ENCODE peak calls at places on chromosomes 3 and 15, in four cellular contexts. One of them, this sample, is unnamed.

GRCh38 chr3:160180581-160181216 is 44.5 kb upstream of the C3orf80 start:
- DNase-seq in A549: no peak
- DNase-seq in GM06990: no peak
- DNase-seq in sigmoid colon: peak; percentile 81
- DNase-seq in this sample: no peak

GRCh38 chr3:187130346-187131066 is 8.8 kb downstream of the RPL39L start:
- DNase-seq in A549: no peak
- DNase-seq in sigmoid colon: no peak
- DNase-seq in GM06990: peak; percentile 52
- DNase-seq in this sample: peak; percentile 29

GRCh38 chr3:86087160-86087871 is 903.6 kb downstream of the VGLL3 start:
- DNase-seq in sigmoid colon: no peak
- DNase-seq in A549: no peak
- DNase-seq in GM06990: no peak
- DNase-seq in this sample: no peak

GRCh38 chr3:101695779-101696372 is 9.4 kb upstream of the RPL24 start:
- DNase-seq in GM06990: no peak
- DNase-seq in sigmoid colon: no peak
- DNase-seq in A549: no peak
- DNase-seq in this sample: peak; percentile 52

GRCh38 chr3:102715030-102715697 is 280.3 kb downstream of the ZPLD1 start:
- DNase-seq in sigmoid colon: no peak
- DNase-seq in A549: peak; percentile 2
- DNase-seq in GM06990: peak; percentile 26
- DNase-seq in this sample: peak; percentile 36

GRCh38 chr3:111797035-111797717 is 61.9 kb upstream of the PHLDB2 start:
- DNase-seq in GM06990: no peak
- DNase-seq in sigmoid colon: no peak
- DNase-seq in A549: no peak
- DNase-seq in this sample: no peak

GRCh38 chr3:158160958-158161357 is 51.1 kb downstream of the RSRC1 start:
- DNase-seq in A549: peak; percentile 8
- DNase-seq in GM06990: no peak
- DNase-seq in sigmoid colon: no peak
- DNase-seq in this sample: no peak

GRCh38 chr3:37745921-37746320 is 115.8 kb upstream of the CTDSPL start:
- DNase-seq in GM06990: no peak
- DNase-seq in sigmoid colon: no peak
- DNase-seq in A549: no peak
- DNase-seq in this sample: no peak

GRCh38 chr3:144272715-144273114 is 301.1 kb downstream of the DIPK2A start:
- DNase-seq in sigmoid colon: no peak
- DNase-seq in GM06990: no peak
- DNase-seq in A549: no peak
- DNase-seq in this sample: no peak

GRCh38 chr15:28103831-28104230 is 4.7 kb upstream of the OCA2 start:
- DNase-seq in GM06990: no peak
- DNase-seq in A549: no peak
- DNase-seq in sigmoid colon: peak; percentile 47
- DNase-seq in this sample: no peak

GRCh38 chr15:51318382-51319150 is 19.8 kb downstream of the CYP19A1 start:
- DNase-seq in sigmoid colon: no peak
- DNase-seq in A549: no peak
- DNase-seq in GM06990: no peak
- DNase-seq in this sample: no peak

GRCh38 chr15:62824111-62824737 is 218.3 kb upstream of the TPM1 start:
- DNase-seq in A549: no peak
- DNase-seq in sigmoid colon: no peak
- DNase-seq in GM06990: no peak
- DNase-seq in this sample: no peak

GRCh38 chr3:62169871-62170660 is 203.3 kb downstream of the FEZF2 start:
- DNase-seq in GM06990: no peak
- DNase-seq in sigmoid colon: no peak
- DNase-seq in A549: no peak
- DNase-seq in this sample: no peak

GRCh38 chr15:51677453-51677852 is 3.9 kb upstream of the SCG3 start:
- DNase-seq in sigmoid colon: no peak
- DNase-seq in GM06990: no peak
- DNase-seq in A549: no peak
- DNase-seq in this sample: no peak

GRCh38 chr3:186825294-186825821 is 17.2 kb upstream of the ADIPOQ start:
- DNase-seq in sigmoid colon: no peak
- DNase-seq in GM06990: no peak
- DNase-seq in A549: no peak
- DNase-seq in this sample: no peak

GRCh38 chr3:46974421-46975227 is 1.9 kb downstream of the CCDC12 start:
- DNase-seq in GM06990: no peak
- DNase-seq in sigmoid colon: no peak
- DNase-seq in A549: no peak
- DNase-seq in this sample: no peak

GRCh38 chr3:44065311-44065710 is 176.4 kb upstream of the TOPAZ1 start:
- DNase-seq in GM06990: no peak
- DNase-seq in sigmoid colon: no peak
- DNase-seq in A549: no peak
- DNase-seq in this sample: no peak

GRCh38 chr3:14431928-14432834 is 29.8 kb downstream of the SLC6A6 start:
- DNase-seq in sigmoid colon: peak; percentile 87
- DNase-seq in A549: peak; percentile 91
- DNase-seq in GM06990: peak; percentile 87
- DNase-seq in this sample: peak; percentile 91

GRCh38 chr3:14432996-14433572 is 30.7 kb downstream of the SLC6A6 start:
- DNase-seq in A549: no peak
- DNase-seq in GM06990: no peak
- DNase-seq in sigmoid colon: no peak
- DNase-seq in this sample: no peak

GRCh38 chr3:14430706-14431470 is 28.5 kb downstream of the SLC6A6 start:
- DNase-seq in sigmoid colon: no peak
- DNase-seq in GM06990: no peak
- DNase-seq in A549: no peak
- DNase-seq in this sample: no peak

GRCh38 chr3:14429689-14430452 is 27.5 kb downstream of the SLC6A6 start:
- DNase-seq in GM06990: no peak
- DNase-seq in sigmoid colon: no peak
- DNase-seq in A549: no peak
- DNase-seq in this sample: no peak

GRCh38 chr3:14431556-14431927 is 29.1 kb downstream of the SLC6A6 start:
- DNase-seq in A549: no peak
- DNase-seq in sigmoid colon: no peak
- DNase-seq in GM06990: no peak
- DNase-seq in this sample: peak; percentile 57
- TF ChIP-seq CTCF in A549: no peak
- TF ChIP-seq CTCF in sigmoid colon: no peak
- TF ChIP-seq CTCF in GM06990: peak; percentile 50
- TF ChIP-seq CTCF in this sample: peak; percentile 22

DNA sequence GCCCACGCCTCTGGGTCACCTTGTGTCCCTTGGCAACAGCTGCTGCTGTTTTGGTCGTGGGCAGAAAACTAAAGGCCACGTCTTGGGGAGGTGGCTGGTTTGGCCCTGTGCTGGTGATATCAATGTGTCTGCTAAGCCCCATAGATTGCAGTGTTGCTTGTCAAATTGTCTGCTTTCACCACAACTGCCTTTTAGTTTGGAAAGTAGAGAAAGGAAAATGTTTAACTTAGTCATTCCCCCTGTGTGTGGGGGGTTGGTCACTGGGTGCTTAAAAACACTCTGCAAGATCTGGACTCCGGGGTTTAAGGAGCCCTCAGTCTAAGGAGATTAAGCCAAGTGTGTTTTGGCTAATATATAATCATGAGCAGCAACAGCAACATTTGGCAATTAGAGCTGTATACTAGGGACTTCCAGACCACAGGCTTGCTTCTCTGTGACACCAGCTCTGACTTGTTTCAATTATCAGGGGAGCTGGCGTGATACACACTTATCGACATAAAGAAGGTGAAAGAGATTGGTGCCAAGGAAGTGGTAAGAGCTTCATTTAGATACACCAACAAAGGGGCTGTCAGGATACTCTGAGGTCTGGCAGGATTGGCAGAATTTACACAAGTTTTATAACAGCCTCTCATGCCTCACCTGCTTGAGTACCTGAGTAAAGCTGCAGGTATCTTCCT is 3.5 kb downstream of the SMAD3 start:
- DNase-seq in A549: no peak
- DNase-seq in sigmoid colon: no peak
- DNase-seq in GM06990: no peak
- DNase-seq in this sample: no peak
- H3K4me3 ChIP-seq in A549: peak overlapping the region; percentile 95
- H3K4me3 ChIP-seq in sigmoid colon: peak overlapping the region; percentile 55
- H3K4me3 ChIP-seq in GM06990: peak overlapping the region; percentile 89
- H3K4me3 ChIP-seq in this sample: no peak overlapping the region

DNA sequence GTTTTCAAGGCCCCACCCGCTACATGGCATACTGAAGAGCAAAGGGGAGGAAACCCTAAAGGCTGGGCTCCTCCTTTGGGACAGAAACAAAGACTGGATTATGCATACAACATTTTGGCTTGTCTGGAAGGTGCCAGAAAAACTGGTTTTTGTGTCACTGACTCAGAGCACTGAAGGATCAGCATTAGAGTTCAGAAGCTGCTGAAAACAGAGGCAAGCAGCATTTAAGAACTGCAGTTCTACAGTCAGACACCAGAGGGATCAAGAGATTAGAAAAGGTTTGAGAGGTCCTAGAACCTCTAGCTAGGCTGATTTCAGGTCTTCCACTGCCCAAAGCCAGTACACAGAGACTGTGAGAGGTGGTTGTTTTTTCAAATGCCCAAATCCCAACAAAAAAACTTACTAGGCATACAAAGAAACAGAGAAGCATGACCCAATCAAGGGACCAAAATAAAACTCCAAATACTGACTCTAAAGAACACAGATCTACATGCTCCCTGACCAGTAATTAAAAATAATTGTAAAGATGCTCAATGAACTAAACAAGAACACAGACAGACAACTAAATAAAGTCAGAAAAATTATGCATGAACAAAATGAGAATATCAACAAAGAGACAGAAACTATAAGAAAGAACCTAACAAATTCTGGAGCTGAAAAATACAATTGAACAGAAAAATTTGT is 91.2 kb downstream of the SENP2 start:
- DNase-seq in A549: peak; percentile 62
- DNase-seq in GM06990: no peak
- DNase-seq in sigmoid colon: no peak
- DNase-seq in this sample: peak; percentile 12
- TF ChIP-seq CTCF in A549: peak; percentile 47
- TF ChIP-seq CTCF in GM06990: peak; percentile 68
- TF ChIP-seq CTCF in sigmoid colon: peak; percentile 26
- TF ChIP-seq CTCF in this sample: peak; percentile 79

DNA sequence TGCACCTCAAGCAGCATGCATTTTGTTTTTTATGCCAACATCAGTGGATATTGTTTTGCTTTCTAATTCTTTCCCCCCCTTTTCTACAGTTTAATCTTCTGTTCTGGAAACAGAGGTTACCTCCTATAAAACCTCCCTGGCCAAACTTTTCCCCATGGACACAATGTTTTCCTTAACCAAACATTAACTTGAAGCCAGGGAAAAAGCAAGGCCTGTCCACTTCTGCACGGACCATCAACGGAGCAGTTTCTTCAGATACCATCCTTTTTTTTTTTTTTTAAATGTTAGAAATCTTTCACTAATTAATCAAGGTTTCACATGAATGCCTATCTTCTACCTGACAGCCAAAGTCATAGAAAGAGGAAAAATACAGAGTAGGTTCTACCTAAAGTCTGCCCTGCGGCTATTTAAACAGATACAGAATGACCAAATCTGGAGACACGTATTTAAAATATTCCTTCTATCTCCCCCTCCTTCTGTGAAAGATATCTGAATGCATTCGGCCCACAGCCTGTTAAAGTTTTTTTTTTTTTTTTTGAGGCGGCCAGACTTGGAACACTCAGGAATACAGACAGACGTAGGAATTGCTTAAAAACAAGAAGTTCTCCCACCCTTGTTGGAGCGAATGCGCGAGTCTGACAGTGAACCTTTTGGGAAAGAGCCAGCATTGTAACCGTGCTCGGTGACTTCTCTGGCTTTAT is 126.8 kb downstream of the ADAMTS9 start:
- DNase-seq in GM06990: no peak
- DNase-seq in sigmoid colon: no peak
- DNase-seq in A549: no peak
- DNase-seq in this sample: no peak
- H3K4me3 ChIP-seq in GM06990: no peak overlapping the region
- H3K4me3 ChIP-seq in sigmoid colon: peak overlapping the region; percentile 40
- H3K4me3 ChIP-seq in A549: no peak overlapping the region
- H3K4me3 ChIP-seq in this sample: no peak overlapping the region